ENCODE peak calls at places on chromosomes 12 and 14, in seven cellular contexts. One of them, this sample, is unnamed.

GRCh38 chr14:21350539-21350938 is 33.3 kb downstream of the SUPT16H start:
- DNase-seq in testis: no peak
- DNase-seq in pancreas: no peak
- DNase-seq in esophagus muscularis mucosa: no peak
- DNase-seq in MG63: no peak
- DNase-seq in OCI-LY7: no peak
- DNase-seq in brain microvascular endothelial cell: no peak
- DNase-seq in this sample: no peak

GRCh38 chr14:54300881-54301280 is 95.9 kb upstream of the CDKN3 start:
- DNase-seq in testis: no peak
- DNase-seq in pancreas: no peak
- DNase-seq in esophagus muscularis mucosa: no peak
- DNase-seq in MG63: no peak
- DNase-seq in OCI-LY7: no peak
- DNase-seq in brain microvascular endothelial cell: no peak
- DNase-seq in this sample: no peak

GRCh38 chr14:90551070-90551704 is 154.4 kb downstream of the CALM1 start:
- DNase-seq in testis: peak; percentile 59
- DNase-seq in pancreas: no peak
- DNase-seq in esophagus muscularis mucosa: no peak
- DNase-seq in MG63: no peak
- DNase-seq in OCI-LY7: no peak
- DNase-seq in brain microvascular endothelial cell: peak; percentile 39
- DNase-seq in this sample: no peak

GRCh38 chr12:82688035-82688501 is 1.4 kb downstream of the TMTC2 start:
- DNase-seq in testis: no peak
- DNase-seq in pancreas: no peak
- DNase-seq in esophagus muscularis mucosa: no peak
- DNase-seq in MG63: no peak
- DNase-seq in OCI-LY7: peak; percentile 44
- DNase-seq in brain microvascular endothelial cell: peak; percentile 9
- DNase-seq in this sample: no peak

GRCh38 chr12:58916153-58916709 is 4.1 kb downstream of the LRIG3 start:
- DNase-seq in testis: no peak
- DNase-seq in pancreas: no peak
- DNase-seq in esophagus muscularis mucosa: no peak
- DNase-seq in MG63: no peak
- DNase-seq in OCI-LY7: no peak
- DNase-seq in brain microvascular endothelial cell: no peak
- DNase-seq in this sample: no peak

GRCh38 chr12:106629797-106630669 is 47.2 kb downstream of the RFX4 start:
- DNase-seq in testis: no peak
- DNase-seq in pancreas: peak; percentile 22
- DNase-seq in esophagus muscularis mucosa: no peak
- DNase-seq in MG63: peak; percentile 14
- DNase-seq in OCI-LY7: no peak
- DNase-seq in brain microvascular endothelial cell: peak; percentile 49
- DNase-seq in this sample: no peak

GRCh38 chr12:77947326-77947725 is 116.6 kb downstream of the NAV3 start:
- DNase-seq in testis: no peak
- DNase-seq in pancreas: no peak
- DNase-seq in esophagus muscularis mucosa: no peak
- DNase-seq in MG63: no peak
- DNase-seq in OCI-LY7: no peak
- DNase-seq in brain microvascular endothelial cell: peak; percentile 20
- DNase-seq in this sample: no peak

GRCh38 chr12:123713398-123714301 is 1.5 kb downstream of the ATP6V0A2 start:
- DNase-seq in testis: no peak
- DNase-seq in pancreas: peak; percentile 19
- DNase-seq in esophagus muscularis mucosa: no peak
- DNase-seq in MG63: no peak
- DNase-seq in OCI-LY7: peak; percentile 39
- DNase-seq in brain microvascular endothelial cell: no peak
- DNase-seq in this sample: no peak

GRCh38 chr14:51394391-51394790 is 154.3 kb downstream of the TMX1 start:
- DNase-seq in testis: no peak
- DNase-seq in pancreas: no peak
- DNase-seq in esophagus muscularis mucosa: no peak
- DNase-seq in MG63: no peak
- DNase-seq in OCI-LY7: no peak
- DNase-seq in brain microvascular endothelial cell: no peak
- DNase-seq in this sample: no peak

GRCh38 chr14:89231426-89232113 is 185.5 kb downstream of the FOXN3 start:
- DNase-seq in testis: no peak
- DNase-seq in pancreas: no peak
- DNase-seq in esophagus muscularis mucosa: no peak
- DNase-seq in MG63: no peak
- DNase-seq in OCI-LY7: no peak
- DNase-seq in brain microvascular endothelial cell: no peak
- DNase-seq in this sample: no peak

GRCh38 chr12:16939871-16940306 is 333.9 kb upstream of the LMO3 start:
- DNase-seq in testis: peak; percentile 82
- DNase-seq in pancreas: peak; percentile 83
- DNase-seq in esophagus muscularis mucosa: no peak
- DNase-seq in MG63: peak; percentile 58
- DNase-seq in OCI-LY7: peak; percentile 86
- DNase-seq in brain microvascular endothelial cell: peak; percentile 50
- DNase-seq in this sample: peak; percentile 16

GRCh38 chr12:109463776-109464175 is 13.3 kb downstream of the KCTD10 start:
- DNase-seq in testis: no peak
- DNase-seq in pancreas: no peak
- DNase-seq in esophagus muscularis mucosa: no peak
- DNase-seq in MG63: no peak
- DNase-seq in OCI-LY7: no peak
- DNase-seq in brain microvascular endothelial cell: no peak
- DNase-seq in this sample: peak; percentile 48

GRCh38 chr12:105861232-105861631 is 277.5 kb downstream of the NUAK1 start:
- DNase-seq in testis: no peak
- DNase-seq in pancreas: no peak
- DNase-seq in esophagus muscularis mucosa: no peak
- DNase-seq in MG63: no peak
- DNase-seq in OCI-LY7: no peak
- DNase-seq in brain microvascular endothelial cell: no peak
- DNase-seq in this sample: no peak

GRCh38 chr12:93541578-93542217 is 30.8 kb upstream of the SOCS2 start:
- DNase-seq in testis: no peak
- DNase-seq in pancreas: no peak
- DNase-seq in esophagus muscularis mucosa: no peak
- DNase-seq in MG63: no peak
- DNase-seq in OCI-LY7: no peak
- DNase-seq in brain microvascular endothelial cell: no peak
- DNase-seq in this sample: no peak

GRCh38 chr14:89418452-89418851 is 1.4 kb upstream of the FOXN3 start:
- DNase-seq in testis: no peak
- DNase-seq in pancreas: no peak
- DNase-seq in esophagus muscularis mucosa: no peak
- DNase-seq in MG63: no peak
- DNase-seq in OCI-LY7: no peak
- DNase-seq in brain microvascular endothelial cell: no peak
- DNase-seq in this sample: no peak

DNA sequence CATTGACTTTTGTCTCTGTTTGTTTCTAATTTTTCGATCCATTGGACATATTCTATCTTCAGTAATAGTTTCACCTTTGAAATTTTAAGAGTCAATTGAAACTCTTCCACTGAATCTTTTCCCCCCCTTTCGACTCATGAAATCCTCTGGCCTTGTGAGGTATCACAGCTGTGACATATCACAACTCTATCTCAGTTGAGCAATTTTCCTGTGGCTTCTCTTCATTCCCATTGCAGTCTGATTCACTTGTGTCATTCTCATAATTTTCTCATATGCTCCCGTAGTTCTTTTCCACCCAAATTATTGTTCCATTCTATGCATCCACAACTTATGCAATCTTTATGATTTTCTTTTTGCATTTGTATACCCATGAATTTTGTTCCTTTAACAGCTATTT is 261.6 kb downstream of the DACT1 start:
- DNase-seq in testis: no peak
- DNase-seq in pancreas: no peak
- DNase-seq in esophagus muscularis mucosa: no peak
- DNase-seq in MG63: no peak
- DNase-seq in OCI-LY7: no peak
- DNase-seq in brain microvascular endothelial cell: peak; percentile 83
- DNase-seq in this sample: no peak
- H3K4me3 ChIP-seq in testis: no peak overlapping the region
- H3K4me3 ChIP-seq in pancreas: no peak overlapping the region
- H3K4me3 ChIP-seq in esophagus muscularis mucosa: no peak overlapping the region
- H3K4me3 ChIP-seq in MG63: no peak overlapping the region
- H3K4me3 ChIP-seq in OCI-LY7: no peak overlapping the region
- H3K4me3 ChIP-seq in brain microvascular endothelial cell: no peak overlapping the region
- H3K4me3 ChIP-seq in this sample: no peak overlapping the region

DNA sequence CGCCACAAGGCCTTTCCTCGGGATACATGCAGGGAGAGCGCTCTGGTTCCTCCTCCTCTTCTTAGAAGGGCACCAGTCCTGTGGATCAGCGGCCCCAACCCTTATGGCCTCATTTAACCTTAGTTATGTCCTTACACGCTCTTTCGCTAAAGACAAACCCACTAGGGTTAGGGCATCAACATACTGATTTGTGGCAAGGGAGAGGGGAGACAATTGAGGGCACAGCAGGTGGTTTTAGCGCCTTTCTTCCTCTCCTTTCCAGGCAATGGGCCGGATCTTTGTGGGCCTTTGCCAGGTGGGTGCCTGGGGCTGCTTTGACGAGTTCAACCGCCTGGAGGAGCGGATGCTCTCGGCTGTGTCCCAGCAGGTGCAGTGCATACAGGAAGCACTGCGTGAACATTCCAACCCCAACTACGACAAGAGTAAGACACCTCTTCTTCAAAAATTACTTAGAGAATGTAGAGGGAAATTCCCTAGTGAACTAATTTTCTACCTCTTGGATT is 43.6 kb downstream of the DYNC1H1 start:
- DNase-seq in testis: no peak
- DNase-seq in pancreas: no peak
- DNase-seq in esophagus muscularis mucosa: no peak
- DNase-seq in MG63: no peak
- DNase-seq in OCI-LY7: no peak
- DNase-seq in brain microvascular endothelial cell: no peak
- DNase-seq in this sample: no peak
- H3K36me3 ChIP-seq in testis: no peaks in the 10 kb centered on the region
- H3K36me3 ChIP-seq in pancreas: peaks cover 21% of the 10 kb centered on the region
- H3K36me3 ChIP-seq in esophagus muscularis mucosa: peaks cover 100% of the 10 kb centered on the region
- H3K36me3 ChIP-seq in MG63: peaks cover 55% of the 10 kb centered on the region
- H3K36me3 ChIP-seq in OCI-LY7: peaks cover 94% of the 10 kb centered on the region
- H3K36me3 ChIP-seq in brain microvascular endothelial cell: peaks cover 96% of the 10 kb centered on the region
- H3K36me3 ChIP-seq in this sample: peaks cover 71% of the 10 kb centered on the region

GRCh38 chr14:96143906-96144305 is 60.7 kb upstream of the BDKRB2 start:
- DNase-seq in testis: no peak
- DNase-seq in pancreas: no peak
- DNase-seq in esophagus muscularis mucosa: no peak
- DNase-seq in MG63: no peak
- DNase-seq in OCI-LY7: no peak
- DNase-seq in brain microvascular endothelial cell: no peak
- DNase-seq in this sample: no peak

GRCh38 chr14:96148631-96149030 is 56.0 kb upstream of the BDKRB2 start:
- DNase-seq in testis: no peak
- DNase-seq in pancreas: no peak
- DNase-seq in esophagus muscularis mucosa: peak; percentile 37
- DNase-seq in MG63: no peak
- DNase-seq in OCI-LY7: no peak
- DNase-seq in brain microvascular endothelial cell: no peak
- DNase-seq in this sample: no peak

GRCh38 chr14:96146131-96146771 is 58.4 kb upstream of the BDKRB2 start:
- DNase-seq in testis: no peak
- DNase-seq in pancreas: peak; percentile 46
- DNase-seq in esophagus muscularis mucosa: peak; percentile 91
- DNase-seq in MG63: peak; percentile 90
- DNase-seq in OCI-LY7: no peak
- DNase-seq in brain microvascular endothelial cell: peak; percentile 49
- DNase-seq in this sample: no peak

GRCh38 chr14:96149131-96149530 is 55.5 kb upstream of the BDKRB2 start:
- DNase-seq in testis: no peak
- DNase-seq in pancreas: no peak
- DNase-seq in esophagus muscularis mucosa: no peak
- DNase-seq in MG63: peak; percentile 87
- DNase-seq in OCI-LY7: no peak
- DNase-seq in brain microvascular endothelial cell: no peak
- DNase-seq in this sample: no peak

DNA sequence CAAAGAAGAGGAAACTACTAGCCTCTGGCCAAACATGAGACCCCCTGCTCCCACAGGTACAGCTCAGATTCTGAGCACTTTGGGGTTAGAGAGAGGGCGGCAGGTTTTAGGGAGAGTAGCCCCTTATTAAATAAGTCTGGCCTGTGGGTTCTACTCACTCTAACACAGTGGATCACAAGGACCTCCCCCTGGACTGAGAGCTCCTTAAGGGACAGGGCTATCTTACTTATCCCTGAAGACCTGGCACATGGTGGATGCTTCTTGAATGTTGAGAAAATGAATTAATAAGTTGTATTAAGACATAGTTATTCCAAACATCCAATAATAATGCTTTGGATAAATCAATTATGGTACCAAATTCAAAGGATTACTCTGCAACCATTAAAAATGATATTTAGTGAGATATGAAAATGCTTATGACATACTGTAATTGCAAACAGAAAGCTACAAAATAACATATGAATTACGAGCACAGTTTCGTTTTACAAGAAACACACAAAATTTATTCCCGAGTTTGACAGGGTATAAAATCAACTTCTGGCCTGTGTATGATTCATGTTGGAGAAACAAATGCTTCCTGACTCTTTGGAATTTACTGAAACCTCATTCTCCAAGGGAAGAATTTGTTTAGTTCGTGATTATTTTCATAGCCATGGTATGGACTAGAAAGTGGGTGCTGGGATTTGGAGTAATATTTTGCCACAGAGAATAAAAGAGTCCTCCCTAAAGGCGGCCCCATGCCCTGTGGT is 59.3 kb upstream of the BDKRB2 start:
- DNase-seq in testis: no peak
- DNase-seq in pancreas: no peak
- DNase-seq in esophagus muscularis mucosa: peak; percentile 79
- DNase-seq in MG63: no peak
- DNase-seq in OCI-LY7: no peak
- DNase-seq in brain microvascular endothelial cell: peak; percentile 58
- DNase-seq in this sample: no peak
- H3K4me3 ChIP-seq in testis: no peak overlapping the region
- H3K4me3 ChIP-seq in pancreas: no peak overlapping the region
- H3K4me3 ChIP-seq in esophagus muscularis mucosa: no peak overlapping the region
- H3K4me3 ChIP-seq in MG63: peak overlapping the region; percentile 3
- H3K4me3 ChIP-seq in OCI-LY7: no peak overlapping the region
- H3K4me3 ChIP-seq in brain microvascular endothelial cell: no peak overlapping the region
- H3K4me3 ChIP-seq in this sample: no peak overlapping the region

DNA sequence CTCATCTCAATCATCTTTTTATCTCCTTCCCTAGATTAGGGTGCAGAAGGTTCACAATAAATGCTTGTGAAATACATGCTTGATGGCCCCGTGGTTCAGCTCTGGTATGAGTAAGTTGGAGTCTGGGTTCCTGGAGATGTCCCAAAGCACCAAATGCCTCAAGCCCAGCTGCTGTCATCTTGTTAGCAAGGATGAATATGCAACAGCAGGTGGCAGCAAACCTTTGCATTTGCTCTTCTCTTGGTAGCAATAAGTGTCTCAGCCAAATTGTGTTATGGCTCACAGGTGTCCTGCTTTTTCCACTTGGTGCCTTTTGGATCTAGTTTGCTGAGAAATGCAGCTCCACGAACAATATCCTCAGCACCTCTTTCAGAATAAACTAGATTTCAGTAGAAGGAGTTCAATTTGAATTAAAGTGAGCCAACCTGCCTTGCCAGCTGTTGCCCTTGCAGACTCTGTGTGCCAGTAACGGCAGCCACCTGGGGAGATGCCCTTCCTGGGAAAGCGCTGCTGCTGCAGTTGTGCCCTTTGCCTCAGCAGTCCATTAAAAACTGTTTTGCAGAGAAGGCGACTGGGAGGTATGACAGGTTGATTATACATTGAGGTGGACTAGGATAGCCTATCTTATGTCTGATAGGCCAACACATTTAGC is 417.3 kb downstream of the SNAPC1 start:
- DNase-seq in testis: peak; percentile 85
- DNase-seq in pancreas: peak; percentile 71
- DNase-seq in esophagus muscularis mucosa: peak; percentile 90
- DNase-seq in MG63: peak; percentile 64
- DNase-seq in OCI-LY7: peak; percentile 49
- DNase-seq in brain microvascular endothelial cell: peak; percentile 81
- DNase-seq in this sample: no peak
- H3K36me3 ChIP-seq in testis: no peaks in the 10 kb centered on the region
- H3K36me3 ChIP-seq in pancreas: no peaks in the 10 kb centered on the region
- H3K36me3 ChIP-seq in esophagus muscularis mucosa: no peaks in the 10 kb centered on the region
- H3K36me3 ChIP-seq in MG63: no peaks in the 10 kb centered on the region
- H3K36me3 ChIP-seq in OCI-LY7: no peaks in the 10 kb centered on the region
- H3K36me3 ChIP-seq in brain microvascular endothelial cell: no peaks in the 10 kb centered on the region
- H3K36me3 ChIP-seq in this sample: no peaks in the 10 kb centered on the region

This sample was measured in H7.